ENCODE peak calls at places on chromosomes 5 and 9, in five cellular contexts. U, H, Y, X and N are unnamed samples.

GRCh38 chr9:114399381-114399780 is 11.6 kb upstream of the AKNA start:
- DNase-seq in H (no peak), Y (no peak), U (no peak), X (no peak), N (no peak)

GRCh38 chr9:138068601-138069035 is 191.0 kb downstream of the CACNA1B start:
- DNase-seq in Y (no peak), X (no peak), H (no peak), U (no peak), N (no peak)

GRCh38 chr9:127926961-127927456 is 3.6 kb downstream of the PIP5KL1 start:
- DNase-seq in H (no peak), Y (no peak), U (no peak), X (no peak), N (no peak)

GRCh38 chr5:119078870-119079269 is 8.0 kb downstream of the DMXL1 start:
- DNase-seq in U (no peak), Y (no peak), X (no peak), H (no peak), N (no peak)

GRCh38 chr5:3201121-3201520 is 394.5 kb upstream of the IRX1 start:
- DNase-seq in Y (no peak), H (no peak), X (no peak), U (no peak), N (no peak)

GRCh38 chr5:38768411-38769211 is 77.2 kb upstream of the OSMR start:
- DNase-seq in H (no peak), Y (no peak), U (no peak), X (no peak), N (no peak)

GRCh38 chr9:34171753-34172535 is 6.9 kb upstream of the UBAP1 start:
- DNase-seq in H (no peak), Y (no peak), U (no peak), X (peak; percentile 94), N (no peak)

GRCh38 chr9:120702075-120702474 is 12.2 kb downstream of the MEGF9 start:
- DNase-seq in U (no peak), H (no peak), Y (no peak), X (no peak), N (no peak)

GRCh38 chr9:38339496-38339895 is 53.0 kb upstream of the ALDH1B1 start:
- DNase-seq in H (no peak), Y (peak; percentile 80), U (no peak), X (no peak), N (no peak)

GRCh38 chr5:172725273-172725672 is 45.7 kb downstream of the DUSP1 start:
- DNase-seq in Y (no peak), H (no peak), X (no peak), U (no peak), N (no peak)

GRCh38 chr9:27059907-27060306 is 49.1 kb upstream of the TEK start:
- DNase-seq in Y (no peak), U (no peak), X (peak; percentile 26), H (no peak), N (no peak)

GRCh38 chr5:131318455-131318854 is 54.6 kb downstream of the CDC42SE2 start:
- DNase-seq in U (no peak), X (no peak), H (no peak), Y (no peak), N (no peak)

GRCh38 chr5:81482595-81482994 is 88.7 kb upstream of the ACOT12 start:
- DNase-seq in X (no peak), H (no peak), U (no peak), Y (no peak), N (no peak)

GRCh38 chr5:97986069-97986468 is 787.4 kb upstream of the RGMB start:
- DNase-seq in Y (no peak), U (no peak), H (no peak), X (no peak), N (no peak)

GRCh38 chr5:176772271-176773210 is 37.8 kb upstream of the UNC5A start:
- DNase-seq in X (no peak), Y (no peak), H (no peak), U (no peak), N (no peak)

GRCh38 chr9:29006603-29007002 is 1433.3 kb upstream of the C9orf72 start:
- DNase-seq in X (no peak), H (no peak), U (no peak), Y (no peak), N (no peak)

GRCh38 chr5:96781031-96781733 is 26.6 kb downstream of the ERAP1 start:
- DNase-seq in U (no peak), H (no peak), Y (no peak), X (no peak), N (no peak)

GRCh38 chr9:1722404-1722803 is 292.7 kb upstream of the SMARCA2 start:
- DNase-seq in Y (no peak), H (no peak), U (no peak), X (no peak), N (no peak)

GRCh38 chr5:401216-402034 is 41.6 kb upstream of the EXOC3 start:
- DNase-seq in H (no peak), U (peak; percentile 17), Y (no peak), X (no peak), N (peak; percentile 15)

GRCh38 chr5:97488126-97488668 is 305.1 kb upstream of the RIOK2 start:
- DNase-seq in Y (peak; percentile 39), H (no peak), X (no peak), U (no peak), N (no peak)

GRCh38 chr9:129569506-129570449 is 51.1 kb downstream of the C9orf50 start:
- DNase-seq in Y (no peak), H (no peak), X (peak; percentile 37), U (peak; percentile 52), N (peak; percentile 45)

GRCh38 chr5:87321605-87322004 is 53.9 kb downstream of the RASA1 start:
- DNase-seq in H (no peak), X (no peak), U (no peak), Y (no peak), N (no peak)

GRCh38 chr9:115015018-115015635 is 84.7 kb upstream of the TNFSF8 start:
- DNase-seq in H (peak; percentile 59), X (peak; percentile 21), Y (no peak), U (no peak), N (no peak)

GRCh38 chr9:108813951-108814601 is 41.7 kb downstream of the ACTL7B start:
- DNase-seq in Y (peak; percentile 58), U (no peak), H (no peak), X (peak; percentile 15), N (no peak)

GRCh38 chr5:14054965-14055963 is 87.9 kb upstream of the TRIO start:
- DNase-seq in Y (no peak), U (no peak), H (no peak), X (no peak), N (no peak)

GRCh38 chr9:89622933-89623861 is 18.4 kb downstream of the GADD45G start:
- DNase-seq in X (no peak), H (no peak), Y (peak; percentile 75), U (no peak), N (no peak)

GRCh38 chr9:119366909-119367690 is 2.1 kb downstream of the BRINP1 start:
- DNase-seq in H (no peak), U (no peak), X (no peak), Y (peak; percentile 70), N (no peak)

GRCh38 chr9:95406114-95406513 is 88.6 kb upstream of the FANCC start:
- DNase-seq in U (peak; percentile 37), Y (no peak), X (no peak), H (no peak), N (no peak)

GRCh38 chr5:144335561-144335960 is 164.9 kb downstream of the KCTD16 start:
- DNase-seq in U (no peak), X (no peak), Y (no peak), H (no peak), N (no peak)

GRCh38 chr9:5493597-5494511 is 16.5 kb upstream of the PDCD1LG2 start:
- DNase-seq in Y (no peak), H (no peak), X (peak; percentile 67), U (no peak), N (peak; percentile 68)

GRCh38 chr9:123420560-123421210 is 64.7 kb downstream of the CRB2 start:
- DNase-seq in H (no peak), X (peak; percentile 51), U (no peak), Y (no peak), N (no peak)

GRCh38 chr5:82522912-82523311 is 244.8 kb upstream of the RPS23 start:
- DNase-seq in U (no peak), X (no peak), H (no peak), Y (no peak), N (no peak)

GRCh38 chr5:41809128-41809527 is 61.1 kb downstream of the OXCT1 start:
- DNase-seq in X (no peak), Y (no peak), H (no peak), U (no peak), N (no peak)